ENCODE peak calls at places on chromosome 4, in six cellular contexts. I is K562, F is upper lobe of right lung, E is aorta, A is IMR-90, S is GM12878. N is an unnamed sample.

GRCh38 chr4:87973283-87974169 is 2.0 kb upstream of the SPP1 start:
- DNase-seq in I (peak; percentile 38), F (no peak), E (no peak), A (peak; percentile 84), S (no peak), N (peak; percentile 55)

GRCh38 chr4:114386637-114387233 is 211.9 kb upstream of the UGT8 start:
- DNase-seq in I (no peak), F (no peak), E (no peak), A (peak; percentile 60), S (peak; percentile 5), N (no peak)

GRCh38 chr4:105369988-105370387 is 103.9 kb downstream of the PPA2 start:
- DNase-seq in I (no peak), F (no peak), E (no peak), A (peak; percentile 82), S (no peak), N (no peak)

GRCh38 chr4:159410076-159410777 is 307.3 kb downstream of the RAPGEF2 start:
- DNase-seq in I (no peak), F (no peak), E (no peak), A (peak; percentile 63), S (no peak), N (no peak)

GRCh38 chr4:173214661-173215060 is 46.0 kb downstream of the GALNT7 start:
- DNase-seq in I (no peak), F (no peak), E (no peak), A (peak; percentile 17), S (no peak), N (peak; percentile 31)

GRCh38 chr4:8427761-8428287 is 12.7 kb downstream of the ACOX3 start:
- DNase-seq in I (no peak), F (no peak), E (no peak), A (peak; percentile 33), S (no peak), N (peak; percentile 84)

GRCh38 chr4:73706811-73707210 is 33.6 kb upstream of the CXCL8 start:
- DNase-seq in I (no peak), F (no peak), E (no peak), A (no peak), S (no peak), N (no peak)

GRCh38 chr4:105909699-105910340 is 14.5 kb downstream of the NPNT start:
- DNase-seq in I (no peak), F (no peak), E (no peak), A (peak; percentile 5), S (no peak), N (no peak)

GRCh38 chr4:153989505-153989904 is 200.6 kb upstream of the SFRP2 start:
- DNase-seq in I (no peak), F (no peak), E (no peak), A (no peak), S (no peak), N (no peak)

GRCh38 chr4:184409911-184410692 is 64.2 kb downstream of the IRF2 start:
- DNase-seq in I (no peak), F (no peak), E (no peak), A (no peak), S (no peak), N (no peak)

GRCh38 chr4:184937030-184937710 is 81.1 kb upstream of the HELT start:
- DNase-seq in I (no peak), F (no peak), E (no peak), A (no peak), S (no peak), N (peak; percentile 33)

GRCh38 chr4:38759077-38759789 is 23.6 kb downstream of the TLR10 start:
- DNase-seq in I (peak; percentile 62), F (no peak), E (no peak), A (peak; percentile 80), S (peak; percentile 77), N (peak; percentile 62)

GRCh38 chr4:1563768-1564485 is 120.2 kb downstream of the FAM53A start:
- DNase-seq in I (no peak), F (no peak), E (no peak), A (no peak), S (no peak), N (no peak)

GRCh38 chr4:71446479-71447081 is 107.8 kb downstream of the SLC4A4 start:
- DNase-seq in I (no peak), F (no peak), E (no peak), A (no peak), S (no peak), N (no peak)

GRCh38 chr4:71449878-71450277 is 111.1 kb downstream of the SLC4A4 start:
- DNase-seq in I (no peak), F (no peak), E (no peak), A (no peak), S (no peak), N (no peak)

GRCh38 chr4:71445819-71446218 is 107.0 kb downstream of the SLC4A4 start:
- DNase-seq in I (no peak), F (no peak), E (no peak), A (no peak), S (no peak), N (no peak)

GRCh38 chr4:71453516-71453915 is 114.7 kb downstream of the SLC4A4 start:
- DNase-seq in I (no peak), F (no peak), E (no peak), A (no peak), S (no peak), N (no peak)

GRCh38 chr4:71449040-71449439 is 110.2 kb downstream of the SLC4A4 start:
- DNase-seq in I (no peak), F (no peak), E (no peak), A (no peak), S (no peak), N (no peak)
- H3K27ac ChIP-seq in I (no peak overlapping the region), F (no peak overlapping the region), E (no peak overlapping the region), A (no peak overlapping the region), S (no peak overlapping the region), N (no peak overlapping the region)

GRCh38 chr4:166091914-166092510 is 219.0 kb downstream of the TLL1 start:
- DNase-seq in I (peak; percentile 15), F (no peak), E (no peak), A (peak; percentile 29), S (no peak), N (peak; percentile 64)

GRCh38 chr4:166091146-166091545 is 218.1 kb downstream of the TLL1 start:
- DNase-seq in I (no peak), F (no peak), E (no peak), A (no peak), S (no peak), N (no peak)

GRCh38 chr4:166092797-166093196 is 219.8 kb downstream of the TLL1 start:
- DNase-seq in I (no peak), F (no peak), E (no peak), A (no peak), S (no peak), N (peak; percentile 7)

GRCh38 chr4:166088576-166088975 is 215.5 kb downstream of the TLL1 start:
- DNase-seq in I (no peak), F (no peak), E (no peak), A (no peak), S (no peak), N (peak; percentile 61)

GRCh38 chr4:166087569-166087968 is 214.5 kb downstream of the TLL1 start:
- DNase-seq in I (no peak), F (no peak), E (no peak), A (no peak), S (no peak), N (no peak)
- H3K27ac ChIP-seq in I (no peak overlapping the region), F (no peak overlapping the region), E (no peak overlapping the region), A (no peak overlapping the region), S (no peak overlapping the region), N (no peak overlapping the region)

DNA sequence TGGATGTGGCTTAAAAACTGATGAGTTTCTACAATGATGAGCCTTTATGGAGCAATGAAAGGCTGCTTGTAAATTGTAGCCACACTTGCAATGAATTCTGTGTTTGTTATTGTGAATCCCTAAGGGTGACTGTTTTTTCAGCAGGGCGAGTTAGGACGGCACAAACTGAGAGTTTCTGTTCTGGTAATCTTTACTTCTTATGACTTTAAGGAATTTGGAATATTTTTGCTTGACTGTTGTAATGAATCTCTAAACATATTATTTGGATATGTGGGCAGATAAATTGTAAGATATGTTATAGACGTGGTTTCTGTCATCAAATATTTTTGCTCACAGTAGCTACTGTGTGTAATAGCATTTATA is 22.2 kb downstream of the RBPJ start:
- DNase-seq in I (no peak), F (no peak), E (no peak), A (peak; percentile 50), S (no peak), N (peak; percentile 35)
- H3K27ac ChIP-seq in I (no peak overlapping the region), F (no peak overlapping the region), E (no peak overlapping the region), A (no peak overlapping the region), S (no peak overlapping the region), N (no peak overlapping the region)

DNA sequence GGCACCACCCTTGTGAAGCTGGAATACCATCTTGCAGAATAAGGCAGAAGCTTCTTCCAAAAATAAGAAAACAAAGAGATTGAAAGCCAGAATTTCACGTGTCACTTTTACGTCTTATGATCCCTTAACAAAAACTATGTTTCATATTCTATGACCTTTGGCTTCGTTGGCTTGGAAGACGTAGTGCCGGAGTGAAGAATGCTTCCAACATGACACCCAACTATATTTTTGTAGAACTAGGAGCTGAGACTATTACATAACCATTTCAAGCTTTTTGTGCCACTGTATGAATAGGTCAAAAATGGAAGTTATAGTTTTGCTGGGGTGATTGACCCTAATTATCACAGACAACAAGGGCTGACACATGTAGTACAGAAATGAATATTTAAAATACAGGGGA is 996.2 kb downstream of the ADGRL3 start:
- DNase-seq in I (no peak), F (no peak), E (no peak), A (no peak), S (no peak), N (no peak)
- H3K27ac ChIP-seq in I (no peak overlapping the region), F (no peak overlapping the region), E (no peak overlapping the region), A (no peak overlapping the region), S (no peak overlapping the region), N (no peak overlapping the region)

DNA sequence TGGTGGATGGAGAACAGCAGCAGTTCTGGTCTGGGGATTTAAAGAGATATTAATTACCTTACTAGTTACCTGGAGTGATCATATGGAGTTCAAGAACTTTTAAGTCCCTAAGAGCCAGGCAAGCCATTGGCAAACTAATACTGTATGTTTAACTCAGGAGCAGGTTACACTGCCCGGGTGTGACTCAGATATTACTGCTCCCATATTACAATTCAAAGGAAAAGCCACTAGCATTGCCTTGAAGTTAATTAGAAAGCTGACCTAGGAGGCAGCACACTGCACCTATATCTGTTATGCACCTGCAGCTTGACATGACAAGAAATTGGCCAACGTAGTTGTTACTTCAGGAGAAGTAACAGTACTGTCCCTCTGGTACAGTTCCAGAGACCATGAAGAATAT is 47.2 kb downstream of the GRK4 start:
- DNase-seq in I (no peak), F (no peak), E (no peak), A (no peak), S (no peak), N (no peak)
- H3K27ac ChIP-seq in I (no peak overlapping the region), F (peak overlapping the region; percentile 17), E (no peak overlapping the region), A (no peak overlapping the region), S (no peak overlapping the region), N (no peak overlapping the region)